ENCODE peak calls at places on chromosomes 1 and 21, in seven cellular contexts. One of them, this sample, is unnamed.

GRCh38 chr1:88327391-88328267 is 356.4 kb upstream of the PKN2 start:
- DNase-seq in NCI-H510A treated with DMSO at 0.1 percent for 48 hours: peak
- DNase-seq in LHCN-M2: peak
- DNase-seq in GM04504: peak
- DNase-seq in NCI-H1417: no peak
- DNase-seq in esophagus muscularis mucosa: no peak
- DNase-seq in stimulated activated CD8-positive, alpha-beta memory T cell treated with anti-CD3 and anti-CD28 coated beads, Interleukin-15, amount 100 ng/mL, for 4 hours: no peak
- DNase-seq in this sample: no peak

GRCh38 chr1:152408664-152409063 is 5.4 kb downstream of the CRNN start:
- DNase-seq in NCI-H1417: no peak
- DNase-seq in esophagus muscularis mucosa: no peak
- DNase-seq in GM04504: no peak
- DNase-seq in NCI-H510A treated with DMSO at 0.1 percent for 48 hours: no peak
- DNase-seq in stimulated activated CD8-positive, alpha-beta memory T cell treated with anti-CD3 and anti-CD28 coated beads, Interleukin-15, amount 100 ng/mL, for 4 hours: no peak
- DNase-seq in LHCN-M2: no peak
- DNase-seq in this sample: no peak

GRCh38 chr21:41894922-41895557 is 15.9 kb upstream of the PRDM15 start:
- DNase-seq in LHCN-M2: peak
- DNase-seq in NCI-H510A treated with DMSO at 0.1 percent for 48 hours: no peak
- DNase-seq in GM04504: peak
- DNase-seq in stimulated activated CD8-positive, alpha-beta memory T cell treated with anti-CD3 and anti-CD28 coated beads, Interleukin-15, amount 100 ng/mL, for 4 hours: no peak
- DNase-seq in esophagus muscularis mucosa: no peak
- DNase-seq in NCI-H1417: no peak
- DNase-seq in this sample: no peak

GRCh38 chr21:41580758-41581554 is 73.0 kb upstream of the TMPRSS2 start:
- DNase-seq in stimulated activated CD8-positive, alpha-beta memory T cell treated with anti-CD3 and anti-CD28 coated beads, Interleukin-15, amount 100 ng/mL, for 4 hours: no peak
- DNase-seq in GM04504: no peak
- DNase-seq in NCI-H1417: no peak
- DNase-seq in LHCN-M2: no peak
- DNase-seq in esophagus muscularis mucosa: no peak
- DNase-seq in NCI-H510A treated with DMSO at 0.1 percent for 48 hours: no peak
- DNase-seq in this sample: no peak

GRCh38 chr1:204220217-204220616 is 6.4 kb upstream of the GOLT1A start:
- DNase-seq in LHCN-M2: no peak
- DNase-seq in GM04504: no peak
- DNase-seq in stimulated activated CD8-positive, alpha-beta memory T cell treated with anti-CD3 and anti-CD28 coated beads, Interleukin-15, amount 100 ng/mL, for 4 hours: no peak
- DNase-seq in NCI-H510A treated with DMSO at 0.1 percent for 48 hours: no peak
- DNase-seq in esophagus muscularis mucosa: no peak
- DNase-seq in NCI-H1417: no peak
- DNase-seq in this sample: no peak

GRCh38 chr1:115782571-115783281 is 14.2 kb upstream of the CASQ2 start:
- DNase-seq in NCI-H1417: no peak
- DNase-seq in NCI-H510A treated with DMSO at 0.1 percent for 48 hours: no peak
- DNase-seq in LHCN-M2: peak
- DNase-seq in esophagus muscularis mucosa: peak
- DNase-seq in GM04504: peak
- DNase-seq in stimulated activated CD8-positive, alpha-beta memory T cell treated with anti-CD3 and anti-CD28 coated beads, Interleukin-15, amount 100 ng/mL, for 4 hours: no peak
- DNase-seq in this sample: no peak

GRCh38 chr1:17356387-17356992 is 15.5 kb upstream of the PADI6 start:
- DNase-seq in GM04504: no peak
- DNase-seq in NCI-H1417: no peak
- DNase-seq in stimulated activated CD8-positive, alpha-beta memory T cell treated with anti-CD3 and anti-CD28 coated beads, Interleukin-15, amount 100 ng/mL, for 4 hours: no peak
- DNase-seq in esophagus muscularis mucosa: no peak
- DNase-seq in LHCN-M2: no peak
- DNase-seq in NCI-H510A treated with DMSO at 0.1 percent for 48 hours: no peak
- DNase-seq in this sample: no peak

GRCh38 chr1:96918406-96918805 is 196.8 kb downstream of the PTBP2 start:
- DNase-seq in LHCN-M2: peak
- DNase-seq in NCI-H1417: no peak
- DNase-seq in GM04504: peak
- DNase-seq in esophagus muscularis mucosa: no peak
- DNase-seq in NCI-H510A treated with DMSO at 0.1 percent for 48 hours: no peak
- DNase-seq in stimulated activated CD8-positive, alpha-beta memory T cell treated with anti-CD3 and anti-CD28 coated beads, Interleukin-15, amount 100 ng/mL, for 4 hours: no peak
- DNase-seq in this sample: no peak

This sample was measured in NCI-H146.